ENCODE peak calls at places on chromosome 12, in ten cellular contexts. M, A, D, Z, J, V, I, R, S and K are unnamed samples.

GRCh38 chr12:66296171-66296683 is 6.1 kb upstream of the HELB start:
- DNase-seq in M (no peak), A (no peak), D (no peak), Z (no peak), J (no peak), V (no peak), I (peak), R (no peak), S (no peak), K (no peak)

GRCh38 chr12:51901881-51902280 is 5.4 kb upstream of the ACVRL1 start:
- DNase-seq in M (no peak), A (no peak), D (no peak), Z (no peak), J (no peak), V (no peak), I (no peak), R (no peak), S (no peak), K (no peak)

GRCh38 chr12:89999699-90000505 is 291.3 kb upstream of the ATP2B1 start:
- DNase-seq in M (peak), A (peak), D (no peak), Z (no peak), J (peak), V (no peak), I (peak), R (no peak), S (no peak), K (no peak)

GRCh38 chr12:7142057-7142644 is 12.0 kb downstream of the CLSTN3 start:
- DNase-seq in M (peak), A (peak), D (peak), Z (no peak), J (peak), V (no peak), I (peak), R (peak), S (peak), K (no peak)

GRCh38 chr12:47270782-47271664 is 191.3 kb upstream of the AMIGO2 start:
- DNase-seq in M (peak), A (no peak), D (peak), Z (no peak), J (peak), V (peak), I (peak), R (no peak), S (no peak), K (no peak)

GRCh38 chr12:123363385-123363742 is 1.3 kb downstream of the SBNO1 start:
- DNase-seq in M (peak), A (no peak), D (no peak), Z (no peak), J (no peak), V (no peak), I (peak), R (no peak), S (no peak), K (no peak)

GRCh38 chr12:2672863-2673262 is 121.9 kb upstream of the FKBP4 start:
- DNase-seq in M (no peak), A (no peak), D (no peak), Z (peak), J (no peak), V (no peak), I (no peak), R (no peak), S (no peak), K (no peak)

GRCh38 chr12:26056335-26056734 is 68.5 kb downstream of the BHLHE41 start:
- DNase-seq in M (peak), A (no peak), D (peak), Z (no peak), J (peak), V (no peak), I (no peak), R (no peak), S (no peak), K (no peak)

GRCh38 chr12:4648499-4649357 is at the start of the genes AKAP3 and NDUFA9:
- DNase-seq in M (peak), A (peak), D (peak), Z (peak), J (peak), V (peak), I (peak), R (peak), S (peak), K (peak)

GRCh38 chr12:48106574-48107251 is 834 bp upstream of the SENP1 start:
- DNase-seq in M (no peak), A (no peak), D (no peak), Z (no peak), J (no peak), V (no peak), I (no peak), R (no peak), S (no peak), K (no peak)

GRCh38 chr12:124636138-124636968 is 68.9 kb upstream of the NCOR2 start:
- DNase-seq in M (peak), A (peak), D (peak), Z (no peak), J (no peak), V (no peak), I (peak), R (no peak), S (peak), K (peak)

GRCh38 chr12:49059385-49060232 is 985 bp downstream of the KMT2D start:
- DNase-seq in M (peak), A (peak), D (no peak), Z (no peak), J (peak), V (no peak), I (no peak), R (no peak), S (no peak), K (no peak)

GRCh38 chr12:3313655-3314305 is 177.2 kb upstream of the PRMT8 start:
- DNase-seq in M (peak), A (peak), D (peak), Z (no peak), J (peak), V (no peak), I (peak), R (peak), S (peak), K (no peak)

GRCh38 chr12:86158956-86159355 is 97.2 kb downstream of the MGAT4C start:
- DNase-seq in M (peak), A (no peak), D (no peak), Z (no peak), J (no peak), V (no peak), I (no peak), R (no peak), S (no peak), K (no peak)

GRCh38 chr12:57166971-57167371 is 19.6 kb upstream of the LRP1-AS start:
- DNase-seq in M (peak), A (no peak), D (no peak), Z (no peak), J (peak), V (peak), I (peak), R (no peak), S (no peak), K (no peak)

GRCh38 chr12:132803125-132803524 is 25.5 kb downstream of the GOLGA3 start:
- DNase-seq in M (no peak), A (no peak), D (no peak), Z (no peak), J (no peak), V (no peak), I (no peak), R (no peak), S (no peak), K (no peak)

GRCh38 chr12:9648701-9649531 is 20.6 kb upstream of the CLEC2D start:
- DNase-seq in M (no peak), A (no peak), D (no peak), Z (no peak), J (peak), V (no peak), I (no peak), R (no peak), S (no peak), K (no peak)

GRCh38 chr12:9798008-9798619 is 29.2 kb upstream of the KLRF1 start:
- DNase-seq in M (peak), A (peak), D (peak), Z (no peak), J (no peak), V (no peak), I (peak), R (peak), S (peak), K (no peak)

GRCh38 chr12:28780960-28781359 is 368.1 kb upstream of the FAR2 start:
- DNase-seq in M (no peak), A (no peak), D (no peak), Z (no peak), J (no peak), V (no peak), I (no peak), R (no peak), S (no peak), K (no peak)